ENCODE peak calls at places on chromosomes 2 and 18, in eight cellular contexts. D is psoas muscle; H is breast epithelium; Y is left ventricle myocardium inferior; S is OCI-LY7; C is CD8-positive, alpha-beta T cell; Z is endothelial cell of umbilical vein; G is heart left ventricle. V is an unnamed sample.

GRCh38 chr2:21032338-21033236 is 11.3 kb downstream of the APOB start:
- DNase-seq in D (no peak), H (no peak), Y (no peak), S (no peak), C (no peak), Z (no peak), G (no peak), V (no peak)

GRCh38 chr2:185215497-185215896 is 523.1 kb upstream of the FSIP2 start:
- DNase-seq in D (no peak), H (no peak), Y (no peak), S (peak), C (no peak), Z (no peak), G (no peak), V (no peak)

GRCh38 chr2:64359892-64360657 is 93.9 kb upstream of the LGALSL start:
- DNase-seq in D (peak), H (peak), Y (peak), S (peak), C (no peak), Z (peak), G (peak), V (peak)

GRCh38 chr2:182435754-182436153 is 8.9 kb upstream of the PDE1A start:
- DNase-seq in D (no peak), H (no peak), Y (no peak), S (no peak), C (no peak), Z (no peak), G (no peak), V (no peak)

GRCh38 chr18:25299426-25299825 is 52.5 kb downstream of the ZNF521 start:
- DNase-seq in D (no peak), H (no peak), Y (no peak), S (no peak), C (no peak), Z (no peak), G (no peak), V (no peak)

GRCh38 chr18:43662657-43663056 is 385.4 kb upstream of the SYT4 start:
- DNase-seq in D (no peak), H (no peak), Y (no peak), S (no peak), C (no peak), Z (no peak), G (no peak), V (no peak)

GRCh38 chr2:239209806-239210205 is 191.0 kb downstream of the HDAC4 start:
- DNase-seq in D (no peak), H (no peak), Y (no peak), S (no peak), C (no peak), Z (no peak), G (peak), V (no peak)

GRCh38 chr2:179049546-179050311 is at the start of gene CCDC141:
- DNase-seq in D (no peak), H (no peak), Y (no peak), S (peak), C (no peak), Z (no peak), G (peak), V (no peak)

GRCh38 chr2:128525653-128526052 is 207.0 kb upstream of the HS6ST1 start:
- DNase-seq in D (no peak), H (no peak), Y (no peak), S (no peak), C (no peak), Z (no peak), G (no peak), V (no peak)

GRCh38 chr2:230773039-230773773 is 60.6 kb downstream of the CAB39 start:
- DNase-seq in D (no peak), H (no peak), Y (no peak), S (no peak), C (no peak), Z (no peak), G (no peak), V (no peak)

GRCh38 chr18:35409921-35410320 is 32.8 kb upstream of the ZNF396 start:
- DNase-seq in D (no peak), H (no peak), Y (no peak), S (no peak), C (no peak), Z (no peak), G (no peak), V (no peak)

GRCh38 chr2:74573747-74574562 is 19.4 kb downstream of the DOK1 start:
- DNase-seq in D (no peak), H (no peak), Y (no peak), S (peak), C (no peak), Z (peak), G (no peak), V (no peak)

GRCh38 chr2:246489-247145 is 17.2 kb downstream of the SH3YL1 start:
- DNase-seq in D (no peak), H (no peak), Y (no peak), S (peak), C (peak), Z (peak), G (no peak), V (no peak)

GRCh38 chr18:58242435-58242834 is 198.4 kb downstream of the NEDD4L start:
- DNase-seq in D (no peak), H (no peak), Y (no peak), S (no peak), C (no peak), Z (no peak), G (no peak), V (no peak)

GRCh38 chr2:65456074-65456473 is 23.7 kb upstream of the SPRED2 start:
- DNase-seq in D (no peak), H (no peak), Y (no peak), S (no peak), C (no peak), Z (no peak), G (no peak), V (no peak)

GRCh38 chr2:96859338-96859649 is 1.5 kb upstream of the ANKRD39 start:
- DNase-seq in D (peak), H (no peak), Y (peak), S (no peak), C (no peak), Z (no peak), G (peak), V (peak)

GRCh38 chr18:286515-287310 is 18.9 kb upstream of the THOC1 start:
- DNase-seq in D (no peak), H (no peak), Y (no peak), S (no peak), C (no peak), Z (peak), G (no peak), V (no peak)

GRCh38 chr2:6880200-6880733 is 2.7 kb downstream of the RSAD2 start:
- DNase-seq in D (no peak), H (no peak), Y (no peak), S (no peak), C (no peak), Z (no peak), G (no peak), V (no peak)

GRCh38 chr2:6879011-6879410 is 1.4 kb downstream of the RSAD2 start:
- DNase-seq in D (no peak), H (no peak), Y (no peak), S (no peak), C (no peak), Z (no peak), G (no peak), V (no peak)

GRCh38 chr2:6876299-6876698 is 1.3 kb upstream of the RSAD2 start:
- DNase-seq in D (no peak), H (no peak), Y (no peak), S (no peak), C (no peak), Z (no peak), G (no peak), V (no peak)

GRCh38 chr2:6881036-6881435 is 3.5 kb downstream of the RSAD2 start:
- DNase-seq in D (no peak), H (no peak), Y (no peak), S (no peak), C (no peak), Z (no peak), G (no peak), V (no peak)

GRCh38 chr2:6877402-6878305 is at the start of gene RSAD2:
- DNase-seq in D (no peak), H (no peak), Y (no peak), S (no peak), C (peak), Z (peak), G (peak), V (peak)
- H3K27ac ChIP-seq in D (no peak), H (peak), Y (peak), S (no peak), C (peak), Z (no peak), G (peak), V (peak)

DNA sequence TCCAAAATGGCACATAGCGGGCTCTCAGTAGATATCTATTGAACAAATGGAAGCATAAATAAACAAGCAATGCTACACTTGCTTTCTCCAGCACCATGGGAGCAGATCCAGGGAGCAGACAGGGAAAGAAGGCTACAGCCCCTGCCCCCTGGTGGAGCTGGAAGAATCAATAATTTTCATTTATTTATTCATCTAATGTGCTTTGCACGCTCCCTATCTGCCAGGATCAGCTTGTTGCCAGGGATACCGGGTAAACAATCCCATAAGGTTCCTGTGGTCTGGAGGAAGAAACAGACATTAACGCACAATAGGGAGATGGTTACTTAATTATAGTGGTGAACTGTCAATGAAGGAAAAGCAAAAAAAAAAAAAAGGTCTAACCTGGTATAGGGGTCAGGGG is 40.1 kb upstream of the CLASP1 start:
- DNase-seq in D (no peak), H (no peak), Y (no peak), S (no peak), C (no peak), Z (peak), G (peak), V (no peak)
- TF ChIP-seq CTCF in D (peak), H (no peak), Y (peak), S (peak), C (no peak), Z (peak), G (peak), V (no peak)

GRCh38 chr18:63443820-63444219 is 21.5 kb upstream of the VPS4B start:
- DNase-seq in D (no peak), H (no peak), Y (no peak), S (no peak), C (no peak), Z (no peak), G (no peak), V (no peak)

GRCh38 chr18:63439334-63439733 is 17.1 kb upstream of the VPS4B start:
- DNase-seq in D (no peak), H (peak), Y (no peak), S (peak), C (peak), Z (peak), G (no peak), V (peak)

GRCh38 chr18:63438181-63438580 is 15.9 kb upstream of the VPS4B start:
- DNase-seq in D (no peak), H (no peak), Y (no peak), S (no peak), C (no peak), Z (no peak), G (no peak), V (no peak)

GRCh38 chr18:63440897-63441296 is 18.6 kb upstream of the VPS4B start:
- DNase-seq in D (no peak), H (no peak), Y (no peak), S (no peak), C (no peak), Z (no peak), G (no peak), V (no peak)

GRCh38 chr18:63440219-63440618 is 17.9 kb upstream of the VPS4B start:
- DNase-seq in D (peak), H (no peak), Y (peak), S (no peak), C (no peak), Z (no peak), G (peak), V (no peak)
- H3K27ac ChIP-seq in D (no peak), H (peak), Y (no peak), S (no peak), C (no peak), Z (no peak), G (no peak), V (no peak)

DNA sequence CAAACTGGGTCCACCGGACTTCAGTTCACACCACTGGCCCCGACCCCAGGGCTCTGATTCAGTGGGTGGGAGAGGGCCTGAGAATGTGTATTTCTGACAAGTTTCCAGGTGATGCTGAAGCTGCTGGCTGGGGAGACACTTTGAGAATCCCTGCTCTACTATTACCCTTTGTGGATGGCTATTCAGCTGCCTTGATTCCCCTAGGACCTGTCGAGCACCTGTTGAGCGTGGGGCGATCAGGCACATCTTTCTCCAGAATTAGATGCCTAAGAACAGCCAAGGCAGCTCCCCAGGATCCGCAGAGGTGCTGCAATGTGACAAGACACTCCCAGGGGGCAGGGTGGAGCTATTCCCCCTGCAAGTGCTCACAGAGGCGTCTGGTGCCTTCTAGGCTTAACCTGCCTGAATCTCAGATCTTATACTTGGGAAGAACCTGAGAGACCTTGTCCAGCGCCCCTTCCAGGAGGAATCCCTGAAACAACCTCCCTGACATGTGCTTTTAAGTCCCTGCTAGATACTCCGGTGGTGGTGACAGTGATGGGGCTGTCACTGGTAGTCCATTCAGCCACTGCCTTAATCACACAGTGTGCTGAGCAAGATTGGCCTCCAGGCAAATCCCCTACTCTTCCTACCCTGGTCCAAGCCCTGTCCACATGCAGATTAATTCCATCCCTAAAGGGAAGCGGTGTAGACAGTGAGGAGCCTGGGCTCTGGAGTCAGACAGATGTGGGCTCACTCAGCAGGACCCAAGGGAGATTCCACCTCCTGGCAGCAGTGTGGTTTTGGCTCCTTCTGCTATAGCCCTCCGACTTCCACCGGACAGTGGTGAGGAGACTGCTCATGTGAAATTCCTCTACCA is 43.4 kb upstream of the OTOF start:
- DNase-seq in D (no peak), H (no peak), Y (no peak), S (peak), C (no peak), Z (no peak), G (no peak), V (no peak)
- TF ChIP-seq CTCF in D (no peak), H (no peak), Y (peak), S (peak), C (no peak), Z (peak), G (peak), V (no peak)

V was measured in uterus.